ENCODE peak calls at places on chromosomes 7 and 10, in six cellular contexts. M is mammary epithelial cell, C is IMR-90, Q is SK-N-SH, N is left ventricle myocardium inferior, H is body of pancreas. A is an unnamed sample. For H3K9me3 and H3K4me1, the result is how much of the 10 kb centered on the place peaks cover.

GRCh38 chr10:22791655-22792054 is 77.3 kb upstream of the PIP4K2A start:
- DNase-seq in M (no peak), C (no peak), Q (no peak), N (no peak), H (no peak), A (no peak)

GRCh38 chr10:11149499-11149898 is 131.8 kb downstream of the CELF2 start:
- DNase-seq in M (no peak), C (no peak), Q (no peak), N (no peak), H (no peak), A (no peak)

GRCh38 chr7:17155529-17155928 is 142.9 kb upstream of the AHR start:
- DNase-seq in M (no peak), C (no peak), Q (no peak), N (no peak), H (no peak), A (no peak)

GRCh38 chr10:101829561-101830315 is 11.5 kb upstream of the OGA start:
- DNase-seq in M (no peak), C (no peak), Q (peak), N (peak), H (peak), A (peak)

GRCh38 chr10:32348297-32349198 is 1.6 kb upstream of the EPC1 start:
- DNase-seq in M (no peak), C (no peak), Q (peak), N (no peak), H (peak), A (no peak)

GRCh38 chr10:78923644-78924318 is 145.0 kb upstream of the ZMIZ1 start:
- DNase-seq in M (no peak), C (no peak), Q (no peak), N (no peak), H (no peak), A (no peak)

GRCh38 chr7:112546723-112547513 is 66.1 kb downstream of the LSMEM1 start:
- DNase-seq in M (no peak), C (peak), Q (peak), N (no peak), H (no peak), A (no peak)

GRCh38 chr7:142896151-142896550 is 10.6 kb upstream of the TRPV6 start:
- DNase-seq in M (no peak), C (no peak), Q (no peak), N (no peak), H (no peak), A (no peak)

GRCh38 chr10:60827791-60828488 is 49.7 kb downstream of the CDK1 start:
- DNase-seq in M (peak), C (peak), Q (no peak), N (no peak), H (no peak), A (no peak)

GRCh38 chr10:35635576-35635975 is 6.5 kb downstream of the FZD8 start:
- DNase-seq in M (peak), C (peak), Q (peak), N (no peak), H (peak), A (peak)

GRCh38 chr10:14507156-14507555 is 176.4 kb upstream of the FRMD4A start:
- DNase-seq in M (no peak), C (no peak), Q (no peak), N (no peak), H (no peak), A (no peak)

GRCh38 chr10:131387018-131387529 is 75.6 kb upstream of the TCERG1L start:
- DNase-seq in M (no peak), C (no peak), Q (no peak), N (no peak), H (peak), A (no peak)

GRCh38 chr7:139960158-139960557 is 102.6 kb downstream of the PARP12 start:
- DNase-seq in M (no peak), C (peak), Q (no peak), N (no peak), H (no peak), A (no peak)

GRCh38 chr7:37765872-37766525 is 82.4 kb upstream of the NME8 start:
- DNase-seq in M (no peak), C (no peak), Q (no peak), N (no peak), H (no peak), A (no peak)

GRCh38 chr10:130222381-130222780 is 86.2 kb downstream of the GLRX3 start:
- DNase-seq in M (no peak), C (no peak), Q (no peak), N (no peak), H (no peak), A (no peak)

GRCh38 chr10:71339796-71340589 is 20.9 kb downstream of the SLC29A3 start:
- DNase-seq in M (peak), C (no peak), Q (no peak), N (no peak), H (no peak), A (no peak)

GRCh38 chr10:7756360-7756992 is 31.3 kb downstream of the KIN start:
- DNase-seq in M (peak), C (peak), Q (no peak), N (no peak), H (peak), A (no peak)

GRCh38 chr10:74307061-74307651 is 156.1 kb downstream of the ADK start:
- DNase-seq in M (peak), C (no peak), Q (no peak), N (no peak), H (no peak), A (no peak)

GRCh38 chr10:86256690-86257315 is 109.8 kb downstream of the GRID1 start:
- DNase-seq in M (no peak), C (no peak), Q (peak), N (no peak), H (no peak), A (no peak)

DNA sequence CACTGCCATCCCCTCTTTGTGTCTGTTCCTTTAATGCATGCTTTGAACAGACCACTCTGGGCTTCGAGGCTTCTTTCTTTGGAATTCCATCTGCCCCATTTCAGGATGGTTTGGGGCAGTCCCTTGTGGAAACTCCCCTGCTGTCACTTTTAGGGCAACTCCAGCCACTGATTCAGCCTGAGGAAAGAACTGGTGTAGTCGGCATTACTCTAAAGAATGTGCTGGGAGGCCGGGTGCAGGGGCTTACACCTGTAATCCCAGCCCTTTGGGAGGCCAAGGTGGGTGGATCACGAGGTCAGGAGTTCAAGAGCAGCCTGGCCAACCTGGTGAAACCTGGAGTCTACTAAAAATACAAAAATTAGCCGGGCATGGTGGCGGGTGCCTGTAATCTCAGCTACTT is 358.1 kb upstream of the NUPR2 start:
- DNase-seq in M (no peak), C (no peak), Q (no peak), N (no peak), H (no peak), A (no peak)
- H3K9me3 ChIP-seq in M (half or more), C (half or more), Q (under half), N (half or more), H (under half), A (under half)

DNA sequence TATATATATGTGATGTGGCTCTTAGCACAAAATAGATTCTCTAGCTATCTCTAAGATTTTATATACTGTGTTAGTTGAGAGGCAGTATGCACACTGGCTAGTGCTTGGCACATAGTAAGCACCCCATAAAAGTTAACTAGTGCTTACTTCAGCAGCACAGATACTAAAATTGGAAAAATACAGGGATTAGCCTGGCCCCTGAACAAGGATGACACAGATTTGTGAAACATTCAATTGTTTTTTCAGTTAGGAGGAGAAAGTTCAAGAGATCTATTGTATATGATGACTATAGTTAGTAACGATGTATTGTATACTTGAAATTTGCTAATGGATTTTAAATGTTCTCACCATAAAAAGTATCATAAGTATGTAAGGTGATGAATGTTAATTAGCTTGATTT is 78.3 kb upstream of the LRRC17 start:
- DNase-seq in M (no peak), C (no peak), Q (no peak), N (no peak), H (no peak), A (no peak)
- H3K4me1 ChIP-seq in M (under half), C (under half), Q (under half), N (under half), H (under half), A (under half)

DNA sequence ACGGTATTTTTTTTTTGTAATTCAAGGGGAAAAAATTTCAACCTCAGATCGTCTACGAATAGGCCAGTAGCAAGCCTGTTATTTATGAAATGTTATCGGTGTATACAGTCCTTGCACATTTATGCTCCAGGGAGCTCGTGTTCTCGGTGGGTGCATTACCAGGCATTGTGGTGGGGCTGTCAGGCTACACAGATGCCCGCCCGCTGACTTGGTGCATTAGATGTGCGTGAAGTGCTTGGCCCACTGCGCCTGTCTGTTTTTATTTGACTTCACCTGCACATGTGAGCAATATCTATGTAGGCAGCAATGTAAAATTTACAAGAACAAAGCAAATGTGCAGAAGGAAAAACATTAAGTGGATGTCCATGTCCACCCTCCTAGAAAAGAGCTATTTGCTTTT is 2.7 kb downstream of the FOXK1 start:
- DNase-seq in M (no peak), C (no peak), Q (no peak), N (no peak), H (no peak), A (no peak)
- H3K4me3 ChIP-seq in M (peak), C (peak), Q (peak), N (peak), H (no peak), A (peak)

GRCh38 chr7:145031162-145031561 is 195.3 kb upstream of the TPK1 start:
- DNase-seq in M (no peak), C (no peak), Q (no peak), N (no peak), H (no peak), A (no peak)
- H3K9me3 ChIP-seq in M (under half), C (under half), Q (under half), N (under half), H (under half), A (under half)

DNA sequence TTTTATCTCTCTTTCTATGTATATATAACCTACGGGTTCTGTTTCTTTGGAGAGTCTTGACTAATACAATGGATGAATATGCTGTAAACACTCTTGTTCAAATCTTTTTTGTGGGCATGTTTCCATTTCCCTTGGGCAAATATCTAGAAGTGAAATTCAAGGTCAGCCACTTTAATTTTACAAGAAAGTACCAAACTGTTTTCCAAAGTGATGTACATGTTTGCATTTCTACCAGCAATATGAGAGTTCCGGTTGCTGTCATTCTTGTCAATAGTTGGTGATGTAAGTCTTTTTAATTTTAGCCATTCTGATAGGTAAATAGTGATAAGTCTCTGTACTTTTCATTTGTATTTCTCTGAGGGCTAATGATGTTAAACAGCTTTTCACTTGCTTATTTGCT is 48.4 kb downstream of the PDK4 start:
- DNase-seq in M (no peak), C (no peak), Q (no peak), N (no peak), H (no peak), A (no peak)
- H3K4me1 ChIP-seq in M (under half), C (under half), Q (under half), N (half or more), H (half or more), A (under half)

GRCh38 chr7:94512735-94513564 is 3.3 kb downstream of the CASD1 start:
- DNase-seq in M (no peak), C (no peak), Q (no peak), N (no peak), H (no peak), A (no peak)
- H3K4me3 ChIP-seq in M (no peak), C (no peak), Q (no peak), N (no peak), H (no peak), A (no peak)

DNA sequence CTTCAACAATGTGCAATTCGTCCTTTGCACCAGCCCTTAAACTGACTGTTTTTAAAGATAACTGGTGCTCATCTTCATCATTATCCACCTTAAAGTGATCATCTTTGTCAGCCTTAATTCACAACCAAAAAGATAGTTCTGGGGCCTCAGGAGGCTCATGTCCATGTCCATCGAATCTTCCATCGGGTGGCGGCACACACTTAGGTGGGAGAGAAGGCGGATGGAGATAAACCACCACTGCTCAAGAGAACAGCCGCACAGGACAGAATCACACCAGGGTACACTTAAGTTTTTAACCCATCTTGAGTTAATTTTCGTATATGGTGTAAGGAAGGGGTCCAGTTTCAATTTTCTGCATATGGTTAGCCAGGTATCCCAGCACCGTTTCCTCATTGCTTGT is 24.8 kb downstream of the OIT3 start:
- DNase-seq in M (no peak), C (no peak), Q (no peak), N (no peak), H (no peak), A (no peak)
- H3K9me3 ChIP-seq in M (under half), C (under half), Q (under half), N (under half), H (under half), A (under half)

GRCh38 chr7:29469984-29470557 is 93.6 kb upstream of the PRR15 start:
- DNase-seq in M (no peak), C (no peak), Q (no peak), N (no peak), H (no peak), A (no peak)
- H3K4me1 ChIP-seq in M (under half), C (under half), Q (under half), N (under half), H (under half), A (under half)

A was measured in cardiac muscle cell.